ENCODE peak calls at places on chromosome 2, in nine cellular contexts. One of them, this sample, is unnamed.

GRCh38 chr2:137420744-137421143 is 543.5 kb upstream of the HNMT start:
- DNase-seq in CD8-positive, alpha-beta T cell: no peak
- DNase-seq in progenitor cell of endocrine pancreas: no peak
- DNase-seq in SK-N-DZ: no peak
- DNase-seq in activated gamma-delta T cell: no peak
- DNase-seq in AG08396: no peak
- DNase-seq in COR-L47: no peak
- DNase-seq in NCI-H82: no peak
- DNase-seq in lung: no peak
- DNase-seq in this sample: no peak

GRCh38 chr2:216283038-216283900 is 89.0 kb downstream of the MARCHF4 start:
- DNase-seq in CD8-positive, alpha-beta T cell: no peak
- DNase-seq in progenitor cell of endocrine pancreas: peak
- DNase-seq in SK-N-DZ: no peak
- DNase-seq in activated gamma-delta T cell: no peak
- DNase-seq in AG08396: no peak
- DNase-seq in COR-L47: no peak
- DNase-seq in NCI-H82: peak
- DNase-seq in lung: no peak
- DNase-seq in this sample: peak

GRCh38 chr2:217835931-217836881 is 166.6 kb downstream of the TNS1 start:
- DNase-seq in CD8-positive, alpha-beta T cell: no peak
- DNase-seq in progenitor cell of endocrine pancreas: no peak
- DNase-seq in SK-N-DZ: peak
- DNase-seq in activated gamma-delta T cell: no peak
- DNase-seq in AG08396: peak
- DNase-seq in COR-L47: no peak
- DNase-seq in NCI-H82: no peak
- DNase-seq in lung: no peak
- DNase-seq in this sample: no peak

GRCh38 chr2:240711296-240711695 is 19.6 kb downstream of the AQP12A start:
- DNase-seq in CD8-positive, alpha-beta T cell: no peak
- DNase-seq in progenitor cell of endocrine pancreas: no peak
- DNase-seq in SK-N-DZ: no peak
- DNase-seq in activated gamma-delta T cell: no peak
- DNase-seq in AG08396: no peak
- DNase-seq in COR-L47: no peak
- DNase-seq in NCI-H82: no peak
- DNase-seq in lung: no peak
- DNase-seq in this sample: peak

GRCh38 chr2:141109633-141110032 is 1021.2 kb downstream of the LRP1B start:
- DNase-seq in CD8-positive, alpha-beta T cell: no peak
- DNase-seq in progenitor cell of endocrine pancreas: no peak
- DNase-seq in SK-N-DZ: peak
- DNase-seq in activated gamma-delta T cell: no peak
- DNase-seq in AG08396: no peak
- DNase-seq in COR-L47: no peak
- DNase-seq in NCI-H82: peak
- DNase-seq in lung: no peak
- DNase-seq in this sample: no peak

GRCh38 chr2:88545118-88545517 is 82.1 kb downstream of the EIF2AK3 start:
- DNase-seq in CD8-positive, alpha-beta T cell: no peak
- DNase-seq in progenitor cell of endocrine pancreas: no peak
- DNase-seq in SK-N-DZ: peak
- DNase-seq in activated gamma-delta T cell: no peak
- DNase-seq in AG08396: peak
- DNase-seq in COR-L47: no peak
- DNase-seq in NCI-H82: peak
- DNase-seq in lung: no peak
- DNase-seq in this sample: peak

GRCh38 chr2:108367014-108367413 is 10.7 kb upstream of the SULT1C4 start:
- DNase-seq in CD8-positive, alpha-beta T cell: no peak
- DNase-seq in progenitor cell of endocrine pancreas: no peak
- DNase-seq in SK-N-DZ: no peak
- DNase-seq in activated gamma-delta T cell: no peak
- DNase-seq in AG08396: no peak
- DNase-seq in COR-L47: no peak
- DNase-seq in NCI-H82: no peak
- DNase-seq in lung: no peak
- DNase-seq in this sample: no peak

GRCh38 chr2:72722492-72723090 is 103.2 kb downstream of the EXOC6B start:
- DNase-seq in CD8-positive, alpha-beta T cell: no peak
- DNase-seq in progenitor cell of endocrine pancreas: no peak
- DNase-seq in SK-N-DZ: no peak
- DNase-seq in activated gamma-delta T cell: no peak
- DNase-seq in AG08396: peak
- DNase-seq in COR-L47: no peak
- DNase-seq in NCI-H82: no peak
- DNase-seq in lung: no peak
- DNase-seq in this sample: no peak

GRCh38 chr2:127095784-127096183 is 11.2 kb downstream of the BIN1 start:
- DNase-seq in CD8-positive, alpha-beta T cell: no peak
- DNase-seq in progenitor cell of endocrine pancreas: no peak
- DNase-seq in SK-N-DZ: no peak
- DNase-seq in activated gamma-delta T cell: no peak
- DNase-seq in AG08396: no peak
- DNase-seq in COR-L47: no peak
- DNase-seq in NCI-H82: no peak
- DNase-seq in lung: no peak
- DNase-seq in this sample: no peak